ENCODE peak calls at places on chromosomes 2 and 18, in seven cellular contexts. H, C, E, Z, R, D and N are unnamed samples. For H3K4me1, the result is how much of the 10 kb centered on the place peaks cover.

GRCh38 chr2:110678457-110679336 is 834 bp upstream of the BUB1 start:
- DNase-seq in E (peak), D (no peak), C (no peak), H (no peak), R (no peak), Z (peak), N (no peak)

GRCh38 chr2:205117125-205117524 is 565.2 kb upstream of the NRP2 start:
- DNase-seq in H (no peak), R (no peak), E (no peak), C (no peak), Z (no peak), D (no peak), N (no peak)

GRCh38 chr2:220335591-220335915 is 708.1 kb downstream of the SLC4A3 start:
- DNase-seq in Z (no peak), R (no peak), D (no peak), H (no peak), E (no peak), C (no peak), N (no peak)

GRCh38 chr2:199219551-199219950 is 238.2 kb downstream of the SATB2 start:
- DNase-seq in C (no peak), H (no peak), D (no peak), E (no peak), R (no peak), Z (no peak), N (no peak)

GRCh38 chr2:33051586-33052385 is 105.0 kb downstream of the LTBP1 start:
- DNase-seq in Z (no peak), E (no peak), C (peak), R (no peak), H (no peak), D (no peak), N (no peak)

GRCh38 chr2:64745562-64745961 is 91.8 kb upstream of the SERTAD2 start:
- DNase-seq in Z (no peak), C (no peak), E (no peak), D (no peak), R (no peak), H (no peak), N (no peak)

GRCh38 chr18:23053756-23054457 is 81.4 kb upstream of the CABLES1 start:
- DNase-seq in D (peak), H (no peak), R (no peak), E (no peak), Z (peak), C (peak), N (peak)

GRCh38 chr2:11723061-11723371 is 23.4 kb upstream of the LPIN1 start:
- DNase-seq in R (no peak), E (no peak), Z (no peak), D (no peak), C (no peak), H (no peak), N (no peak)

GRCh38 chr2:189366349-189366748 is 74.9 kb upstream of the WDR75 start:
- DNase-seq in H (no peak), C (no peak), D (no peak), Z (no peak), E (no peak), R (no peak), N (no peak)

DNA sequence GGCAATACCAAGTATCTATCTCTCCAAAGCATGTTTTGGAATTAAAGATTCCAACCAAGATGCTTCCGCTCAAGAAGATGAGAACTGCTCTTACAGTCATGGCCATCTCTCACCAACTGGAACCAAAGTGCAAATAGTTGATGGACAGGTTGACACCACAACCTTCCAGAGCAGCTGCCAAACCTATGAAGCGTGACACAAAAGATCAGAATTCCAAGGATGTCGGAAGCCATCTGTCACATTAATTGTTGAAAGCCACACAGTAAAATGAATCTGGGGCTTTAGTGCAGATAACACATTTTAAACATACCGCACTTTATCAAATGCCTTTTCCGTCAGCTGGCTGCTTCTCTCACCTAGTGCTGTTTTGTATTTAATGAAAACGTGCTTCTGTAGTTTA is 195.7 kb downstream of the CDH20 start:
- DNase-seq in Z (no peak), E (no peak), C (no peak), R (no peak), D (no peak), H (no peak), N (no peak)
- TF ChIP-seq YY1 in Z (no peak), E (no peak), C (no peak), R (no peak), D (no peak), H (no peak), N (no peak)

GRCh38 chr2:121479882-121480522 is 50.7 kb upstream of the RNU4ATAC start:
- DNase-seq in H (no peak), Z (peak), R (no peak), D (no peak), E (peak), C (no peak), N (no peak)
- H3K4me1 ChIP-seq in H (under half), Z (half or more), R (under half), D (under half), E (under half), C (under half), N (under half)

DNA sequence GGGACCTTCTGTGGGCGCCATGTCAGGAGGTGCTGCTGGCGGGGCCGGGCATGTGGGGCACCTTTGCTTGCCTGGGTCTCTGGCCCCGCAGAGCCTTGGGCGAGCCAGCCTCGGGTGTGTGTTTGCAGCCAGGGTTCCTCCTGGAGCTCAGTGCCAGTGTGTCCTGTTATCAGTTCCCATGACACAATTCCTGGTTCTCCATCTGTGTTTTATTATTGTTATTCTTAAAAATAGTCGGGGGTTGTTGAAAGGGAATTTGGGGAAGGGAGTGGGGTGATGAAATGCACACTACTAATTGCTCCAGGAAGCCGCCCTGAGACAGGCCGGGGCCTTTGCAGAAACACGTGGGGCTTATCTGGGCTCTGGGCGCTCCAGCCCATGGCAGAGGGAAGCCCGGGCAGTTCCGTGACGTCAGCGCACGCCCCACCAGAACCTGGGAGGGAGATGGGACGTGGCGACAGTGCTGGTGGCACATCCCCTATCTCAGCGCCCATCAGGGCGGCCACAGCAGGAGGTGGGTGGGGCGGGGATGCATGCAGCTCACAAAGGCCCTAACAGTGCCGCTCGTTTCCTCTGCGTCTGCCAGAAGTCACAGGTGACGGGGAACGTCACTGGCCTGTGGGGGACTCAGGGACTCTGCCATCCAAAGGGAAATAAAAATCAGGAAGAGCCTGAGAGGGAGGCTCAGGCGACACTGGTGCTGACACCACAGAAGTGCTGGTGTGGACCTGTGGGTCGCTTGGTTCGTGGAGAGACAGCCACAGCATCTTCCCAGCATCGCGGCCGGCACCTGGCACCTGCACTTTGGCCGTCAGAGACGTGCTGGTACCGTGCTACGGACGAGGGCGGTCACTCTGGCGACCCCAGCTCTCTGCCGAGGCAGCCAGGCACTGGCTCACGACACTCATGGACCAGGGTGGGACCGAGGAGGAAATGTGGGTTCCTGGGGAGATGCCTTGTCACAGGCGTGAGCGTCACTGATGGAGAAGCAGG is 131.0 kb downstream of the NFATC1 start:
- DNase-seq in E (peak), H (no peak), D (no peak), R (no peak), Z (no peak), C (no peak), N (no peak)
- TF ChIP-seq YY1 in E (no peak), H (no peak), D (no peak), R (no peak), Z (no peak), C (no peak), N (no peak)

GRCh38 chr2:234423884-234424283 is 73.0 kb downstream of the ARL4C start:
- DNase-seq in E (no peak), Z (no peak), D (no peak), R (no peak), C (no peak), H (no peak), N (no peak)
- H3K4me1 ChIP-seq in E (under half), Z (under half), D (under half), R (under half), C (under half), H (half or more), N (under half)

GRCh38 chr2:185567196-185567595 is 171.4 kb upstream of the FSIP2 start:
- DNase-seq in R (no peak), Z (no peak), C (no peak), H (no peak), D (no peak), E (no peak), N (no peak)
- TF ChIP-seq YY1 in R (no peak), Z (no peak), C (no peak), H (no peak), D (no peak), E (no peak), N (no peak)

DNA sequence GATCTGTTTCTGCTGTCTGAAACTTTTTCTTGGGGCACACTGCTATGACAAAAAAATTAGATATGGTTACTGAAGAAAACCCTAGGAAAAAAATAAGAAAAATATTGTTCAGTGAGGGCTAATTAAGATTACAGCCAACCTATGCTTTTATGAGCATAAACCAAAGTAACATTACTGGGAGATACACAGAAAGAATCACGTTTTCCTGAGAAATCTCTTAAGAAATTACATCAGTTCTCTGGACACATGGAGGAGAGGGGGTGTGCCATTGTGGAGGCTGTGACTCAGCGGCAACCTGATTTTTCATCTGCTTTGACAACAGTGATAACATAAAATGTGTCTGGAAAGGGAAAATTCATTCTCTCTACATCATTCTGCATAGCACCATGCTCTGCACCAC is 13.4 kb upstream of the NMI start:
- DNase-seq in C (no peak), H (no peak), R (no peak), E (peak), Z (no peak), D (no peak), N (no peak)
- H3K4me1 ChIP-seq in C (under half), H (under half), R (under half), E (under half), Z (under half), D (under half), N (under half)